ENCODE peak calls at places on chromosomes 12 and 14, in nine cellular contexts. N is transverse colon, G is K562, S is SK-N-SH, F is suprapubic skin, M is ovary, H is A549, Y is GM12878, K is stomach. W is an unnamed sample.

GRCh38 chr14:54653764-54654469 is 87.0 kb downstream of the SAMD4A start:
- DNase-seq in N (peak; percentile 20), G (no peak), S (no peak), F (peak; percentile 74), M (no peak), H (peak; percentile 25), Y (no peak), K (no peak), W (peak; percentile 40)

GRCh38 chr12:716506-716905 is 35.9 kb upstream of the WNK1 start:
- DNase-seq in N (no peak), G (peak; percentile 22), S (no peak), F (no peak), M (no peak), H (no peak), Y (no peak), K (no peak), W (no peak)

GRCh38 chr12:112979281-112979680 is 962 bp downstream of the OAS2 start:
- DNase-seq in N (peak; percentile 48), G (no peak), S (no peak), F (no peak), M (no peak), H (no peak), Y (peak; percentile 38), K (peak; percentile 37), W (no peak)

GRCh38 chr14:20807304-20807956 is 4.8 kb upstream of the RNASE1 start:
- DNase-seq in N (no peak), G (no peak), S (no peak), F (no peak), M (no peak), H (no peak), Y (no peak), K (no peak), W (no peak)

GRCh38 chr14:47040490-47040889 is 388.9 kb upstream of the RPL10L start:
- DNase-seq in N (no peak), G (no peak), S (no peak), F (no peak), M (no peak), H (peak; percentile 31), Y (no peak), K (no peak), W (no peak)

GRCh38 chr12:131380961-131381705 is 329.8 kb upstream of the SFSWAP start:
- DNase-seq in N (no peak), G (no peak), S (peak; percentile 42), F (no peak), M (no peak), H (no peak), Y (no peak), K (no peak), W (no peak)

GRCh38 chr12:93442411-93443340 is 929 bp upstream of the UBE2N start:
- DNase-seq in N (no peak), G (no peak), S (no peak), F (no peak), M (no peak), H (no peak), Y (no peak), K (no peak), W (no peak)

GRCh38 chr12:126493366-126494108 is 1428.3 kb downstream of the AACS start:
- DNase-seq in N (no peak), G (no peak), S (peak; percentile 25), F (no peak), M (no peak), H (no peak), Y (no peak), K (no peak), W (no peak)

GRCh38 chr12:132161046-132161781 is 17.0 kb downstream of the NOC4L start:
- DNase-seq in N (no peak), G (no peak), S (peak; percentile 51), F (no peak), M (no peak), H (peak; percentile 78), Y (no peak), K (no peak), W (no peak)

GRCh38 chr12:38906482-38907170 is 1.2 kb upstream of the CPNE8 start:
- DNase-seq in N (peak; percentile 91), G (peak; percentile 54), S (peak; percentile 91), F (peak; percentile 90), M (peak; percentile 85), H (peak; percentile 88), Y (peak; percentile 56), K (peak; percentile 76), W (peak; percentile 81)

GRCh38 chr12:68042212-68042699 is 53.0 kb downstream of the IFNG-AS1 start:
- DNase-seq in N (no peak), G (no peak), S (no peak), F (no peak), M (no peak), H (no peak), Y (peak; percentile 65), K (no peak), W (no peak)

GRCh38 chr12:91441996-91442395 is 259.4 kb upstream of the DCN start:
- DNase-seq in N (no peak), G (no peak), S (no peak), F (no peak), M (no peak), H (no peak), Y (no peak), K (no peak), W (no peak)

GRCh38 chr14:64581817-64582216 is 32.1 kb downstream of the PPP1R36 start:
- DNase-seq in N (no peak), G (no peak), S (no peak), F (no peak), M (no peak), H (no peak), Y (no peak), K (no peak), W (no peak)

GRCh38 chr14:76908834-76909233 is 82.6 kb downstream of the LRRC74A start:
- DNase-seq in N (peak; percentile 31), G (no peak), S (no peak), F (no peak), M (no peak), H (peak; percentile 80), Y (peak; percentile 45), K (no peak), W (no peak)

GRCh38 chr12:29673346-29673745 is 110.4 kb downstream of the TMTC1 start:
- DNase-seq in N (no peak), G (no peak), S (no peak), F (no peak), M (no peak), H (no peak), Y (no peak), K (no peak), W (no peak)

GRCh38 chr12:32983968-32984367 is 87.4 kb upstream of the PKP2 start:
- DNase-seq in N (no peak), G (no peak), S (peak; percentile 5), F (no peak), M (no peak), H (no peak), Y (no peak), K (no peak), W (no peak)

GRCh38 chr12:52581481-52581880 is 7.8 kb upstream of the KRT74 start:
- DNase-seq in N (no peak), G (no peak), S (no peak), F (no peak), M (no peak), H (peak; percentile 32), Y (no peak), K (no peak), W (no peak)
- TF ChIP-seq EP300 in N (no peak), G (no peak), S (no peak), F (no peak), M (no peak), H (no peak), Y (no peak), K (no peak), W (no peak)

GRCh38 chr12:89501793-89502192 is 22.8 kb downstream of the GALNT4 start:
- DNase-seq in N (no peak), G (no peak), S (no peak), F (no peak), M (no peak), H (no peak), Y (no peak), K (no peak), W (no peak)

GRCh38 chr12:89504560-89505346 is 19.8 kb downstream of the GALNT4 start:
- DNase-seq in N (no peak), G (no peak), S (no peak), F (no peak), M (no peak), H (no peak), Y (no peak), K (no peak), W (no peak)

GRCh38 chr12:89506050-89506449 is 18.5 kb downstream of the GALNT4 start:
- DNase-seq in N (no peak), G (no peak), S (no peak), F (no peak), M (no peak), H (no peak), Y (no peak), K (no peak), W (no peak)

DNA sequence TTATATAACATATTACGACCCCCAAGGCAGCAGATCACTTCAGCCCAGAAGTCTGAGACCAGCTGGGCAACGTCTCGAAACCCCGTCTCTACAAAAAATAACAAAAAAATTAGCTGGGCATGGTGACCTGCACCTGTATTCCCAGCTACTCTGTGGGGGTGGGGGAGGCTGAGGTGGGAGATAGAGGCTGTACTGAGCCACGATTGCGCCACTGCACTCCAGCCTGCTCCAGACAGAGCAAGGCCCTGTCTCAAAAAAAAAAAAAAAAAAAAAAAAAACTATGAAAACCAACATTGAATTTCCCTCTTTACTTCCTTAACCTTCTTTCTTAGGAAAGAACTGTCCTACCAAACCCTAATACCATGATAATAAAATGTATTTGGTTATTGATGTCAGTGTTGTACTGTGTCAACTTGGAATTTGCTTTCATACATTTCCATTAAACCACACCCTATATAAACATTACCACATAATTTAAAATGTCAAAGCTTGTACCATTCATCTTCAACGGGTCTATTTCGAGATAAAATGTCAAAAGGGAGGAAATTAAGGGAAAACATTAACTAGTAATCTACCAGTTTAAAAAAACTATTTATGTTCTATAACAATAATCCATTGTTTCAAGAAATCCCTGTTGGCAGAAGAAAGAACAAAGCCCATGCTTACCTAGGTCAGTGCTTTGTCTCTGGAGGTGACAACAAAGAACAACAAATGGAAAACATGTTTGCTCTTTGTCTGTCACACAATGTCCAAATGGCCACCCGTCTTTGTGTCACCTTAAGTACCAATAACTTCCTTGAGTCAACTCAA is 17.4 kb downstream of the GALNT4 start:
- DNase-seq in N (peak; percentile 48), G (no peak), S (no peak), F (no peak), M (no peak), H (peak; percentile 90), Y (no peak), K (peak; percentile 48), W (no peak)
- TF ChIP-seq EP300 in N (no peak), G (no peak), S (no peak), F (no peak), M (no peak), H (no peak), Y (no peak), K (no peak), W (no peak)

GRCh38 chr12:95767703-95768102 is 22.9 kb downstream of the NTN4 start:
- DNase-seq in N (no peak), G (no peak), S (no peak), F (no peak), M (no peak), H (no peak), Y (no peak), K (no peak), W (no peak)
- TF ChIP-seq EP300 in N (no peak), G (no peak), S (no peak), F (no peak), M (no peak), H (no peak), Y (no peak), K (no peak), W (no peak)

DNA sequence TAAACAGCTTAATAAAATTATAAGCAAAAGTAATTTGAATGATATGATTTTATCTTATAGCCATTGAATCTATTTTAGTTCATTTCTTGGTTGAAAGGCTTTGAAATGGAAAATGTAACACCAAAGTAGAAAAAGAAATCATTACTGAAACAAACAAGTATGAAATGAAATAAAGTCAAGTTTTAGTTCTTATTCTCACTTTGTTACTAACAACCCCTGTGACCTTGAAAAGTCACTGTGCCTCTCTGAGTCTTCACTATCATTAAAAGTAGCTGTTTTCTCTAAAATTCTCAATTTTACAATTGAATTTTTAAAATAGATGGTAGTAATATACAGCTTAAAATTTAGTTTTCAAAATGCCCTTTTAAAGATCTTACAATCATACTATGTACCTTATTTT is 32.4 kb upstream of the SLC17A8 start:
- DNase-seq in N (no peak), G (no peak), S (no peak), F (no peak), M (no peak), H (no peak), Y (no peak), K (no peak), W (no peak)
- TF ChIP-seq EP300 in N (no peak), G (no peak), S (no peak), F (no peak), M (no peak), H (no peak), Y (no peak), K (no peak), W (no peak)

W was measured in tibial nerve.